ENCODE peak calls at places on chromosomes 3 and 15, in ten cellular contexts. L, P, T, B, R, D, W, X, Q and K are unnamed samples.

GRCh38 chr3:151845506-151845905 is 27.9 kb upstream of the SUCNR1 start:
- DNase-seq in X (no peak), T (no peak), L (no peak), Q (no peak), R (no peak), D (no peak), B (no peak), P (no peak), W (no peak), K (no peak)

GRCh38 chr3:53225181-53225580 is 30.6 kb downstream of the TKT start:
- DNase-seq in L (no peak), P (no peak), W (no peak), X (no peak), B (no peak), Q (no peak), D (no peak), R (no peak), T (no peak), K (no peak)

GRCh38 chr3:193863657-193864323 is 270.8 kb downstream of the OPA1 start:
- DNase-seq in X (no peak), P (no peak), D (no peak), T (no peak), Q (no peak), L (no peak), W (no peak), B (no peak), R (no peak), K (no peak)

GRCh38 chr15:56960116-56960515 is 41.7 kb downstream of the TCF12 start:
- DNase-seq in P (no peak), Q (no peak), X (no peak), R (no peak), W (no peak), D (no peak), T (no peak), L (no peak), B (no peak), K (no peak)

GRCh38 chr15:83153288-83153687 is 45.8 kb downstream of the TM6SF1 start:
- DNase-seq in Q (peak), T (no peak), B (no peak), D (no peak), R (no peak), W (no peak), P (peak), L (no peak), X (no peak), K (no peak)

GRCh38 chr15:48929611-48930170 is 34.0 kb downstream of the SHC4 start:
- DNase-seq in P (no peak), D (no peak), L (no peak), T (no peak), W (no peak), X (no peak), B (no peak), Q (no peak), R (no peak), K (no peak)

GRCh38 chr3:45078910-45079522 is 52.9 kb downstream of the CLEC3B start:
- DNase-seq in L (no peak), D (no peak), P (peak), B (no peak), X (no peak), R (no peak), W (no peak), T (peak), Q (peak), K (no peak)

GRCh38 chr3:74844428-74844827 is 230.0 kb upstream of the CNTN3 start:
- DNase-seq in X (no peak), T (no peak), R (no peak), L (no peak), P (no peak), Q (peak), D (no peak), W (no peak), B (no peak), K (no peak)

GRCh38 chr3:194573680-194574437 is 59.4 kb downstream of the TMEM44 start:
- DNase-seq in T (peak), Q (peak), W (peak), P (peak), X (no peak), R (peak), B (peak), L (peak), D (peak), K (no peak)

GRCh38 chr3:19972056-19972455 is 25.2 kb downstream of the RAB5A start:
- DNase-seq in P (peak), L (no peak), X (no peak), R (no peak), Q (peak), W (no peak), B (no peak), D (no peak), T (no peak), K (no peak)

GRCh38 chr15:101709466-101709865 is 14.8 kb downstream of the TARS3 start:
- DNase-seq in Q (no peak), R (no peak), X (no peak), L (no peak), B (no peak), T (no peak), P (no peak), W (no peak), D (no peak), K (no peak)

GRCh38 chr3:14398801-14399114 is 3.6 kb upstream of the SLC6A6 start:
- DNase-seq in P (no peak), D (no peak), W (no peak), B (no peak), L (no peak), T (no peak), R (no peak), X (no peak), Q (no peak), K (no peak)
- TF ChIP-seq CTCF in P (no peak), D (no peak), W (no peak), B (no peak), L (no peak), T (no peak), R (no peak), X (no peak), Q (no peak), K (no peak)

GRCh38 chr15:94580186-94580585 is 348.8 kb downstream of the MCTP2 start:
- DNase-seq in B (no peak), Q (no peak), T (no peak), P (no peak), L (no peak), W (peak), D (no peak), R (peak), X (no peak), K (no peak)

GRCh38 chr15:94582368-94582767 is 351.0 kb downstream of the MCTP2 start:
- DNase-seq in D (no peak), P (no peak), W (peak), Q (no peak), R (peak), B (peak), L (peak), X (no peak), T (no peak), K (peak)

GRCh38 chr15:94579261-94579660 is 347.9 kb downstream of the MCTP2 start:
- DNase-seq in T (no peak), L (no peak), P (no peak), B (no peak), X (no peak), Q (no peak), R (no peak), W (no peak), D (no peak), K (no peak)

DNA sequence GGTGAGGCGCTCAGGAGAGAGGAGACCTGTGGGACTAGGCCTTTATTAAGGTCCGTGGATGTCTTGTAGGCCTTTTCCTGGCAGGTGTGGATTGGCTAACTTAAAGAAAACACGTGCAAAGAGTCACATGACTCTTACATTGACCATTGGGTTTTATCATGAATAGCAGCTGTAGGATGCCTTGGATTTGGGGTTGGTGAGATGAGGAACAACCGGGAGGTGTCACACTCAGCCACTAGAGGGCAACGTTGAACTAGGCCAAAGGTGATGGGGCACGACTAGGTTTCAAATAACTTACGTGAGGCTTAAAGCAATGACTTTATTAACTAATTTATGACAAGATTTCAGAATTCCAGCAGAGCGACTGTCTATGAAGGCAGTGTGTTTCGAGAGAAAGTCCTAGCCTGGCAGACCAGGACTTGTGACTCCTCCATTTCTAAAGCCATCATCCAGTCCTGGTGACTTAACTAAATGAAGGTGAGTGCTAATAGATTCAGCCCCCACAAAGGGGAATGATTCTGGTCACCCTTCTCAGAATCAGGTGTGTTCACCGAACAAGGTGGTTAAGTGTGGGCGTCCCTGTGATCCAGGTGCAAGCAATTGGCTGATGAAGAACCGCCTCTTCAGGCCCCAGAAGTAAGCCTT is 345.6 kb downstream of the MCTP2 start:
- DNase-seq in D (no peak), R (no peak), B (peak), W (peak), L (peak), P (peak), X (no peak), Q (peak), T (peak), K (peak)
- TF ChIP-seq CTCF in D (peak), R (peak), B (peak), W (peak), L (peak), P (peak), X (peak), Q (peak), T (peak), K (peak)

DNA sequence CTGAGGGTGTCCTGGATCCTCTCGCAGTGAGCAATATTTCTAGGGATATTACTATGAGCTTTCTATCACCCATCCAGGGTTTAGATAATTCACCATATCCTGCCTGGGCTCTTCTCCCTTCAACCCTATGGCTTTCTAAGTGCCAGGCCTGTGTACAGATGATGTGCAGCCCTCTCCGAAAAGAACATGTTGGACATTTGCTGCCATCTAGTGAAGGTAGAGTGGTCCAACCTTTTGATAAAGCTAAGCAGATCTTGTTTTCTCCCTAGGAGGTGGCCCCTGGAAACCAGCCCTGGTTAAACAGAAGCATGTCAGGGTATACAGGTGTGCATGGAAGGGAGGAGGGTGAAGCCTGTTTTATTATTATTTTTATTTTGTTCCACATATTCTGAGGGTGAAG is 27.9 kb upstream of the SCN10A start:
- DNase-seq in L (peak), D (no peak), P (peak), T (no peak), B (peak), W (no peak), X (no peak), Q (peak), R (no peak), K (no peak)
- TF ChIP-seq CTCF in L (no peak), D (peak), P (peak), T (no peak), B (peak), W (peak), X (peak), Q (peak), R (peak), K (no peak)

GRCh38 chr15:81038975-81039607 is 38.4 kb downstream of the TLNRD1 start:
- DNase-seq in W (no peak), D (no peak), B (no peak), X (peak), T (peak), L (peak), P (no peak), Q (no peak), R (peak), K (no peak)
- TF ChIP-seq CTCF in W (no peak), D (no peak), B (no peak), X (no peak), T (no peak), L (no peak), P (no peak), Q (no peak), R (no peak), K (no peak)

GRCh38 chr3:149527531-149528343 is 53.2 kb downstream of the TM4SF4 start:
- DNase-seq in D (no peak), R (no peak), B (peak), L (peak), W (no peak), X (peak), T (no peak), P (peak), Q (no peak), K (no peak)
- TF ChIP-seq CTCF in D (peak), R (peak), B (peak), L (no peak), W (no peak), X (peak), T (peak), P (peak), Q (peak), K (no peak)